ENCODE peak calls at places on chromosome 1, in seven cellular contexts. One of them, this sample, is unnamed.

GRCh38 chr1:109790735-109791494 is 27.2 kb upstream of the EPS8L3 start:
- ATAC-seq in activated T-cell treated with anti-CD3 and anti-CD28 coated beads, Interleukin-2, amount 50 U/mL, for 72 hours: peak
- ATAC-seq in right cardiac atrium: peak
- ATAC-seq in PC-3: no peak
- ATAC-seq in activated CD8-positive, alpha-beta T cell treated with anti-CD3 and anti-CD28 coated beads for 36 hours: peak
- ATAC-seq in WTC11: peak
- ATAC-seq in omental fat pad: no peak
- ATAC-seq in this sample: peak

GRCh38 chr1:204589409-204590038 is 73.3 kb downstream of the MDM4 start:
- ATAC-seq in PC-3: no peak
- ATAC-seq in omental fat pad: no peak
- ATAC-seq in activated CD8-positive, alpha-beta T cell treated with anti-CD3 and anti-CD28 coated beads for 36 hours: no peak
- ATAC-seq in activated T-cell treated with anti-CD3 and anti-CD28 coated beads, Interleukin-2, amount 50 U/mL, for 72 hours: no peak
- ATAC-seq in WTC11: no peak
- ATAC-seq in right cardiac atrium: no peak
- ATAC-seq in this sample: no peak

GRCh38 chr1:168921514-168922106 is 184.9 kb upstream of the ATP1B1 start:
- ATAC-seq in right cardiac atrium: no peak
- ATAC-seq in activated T-cell treated with anti-CD3 and anti-CD28 coated beads, Interleukin-2, amount 50 U/mL, for 72 hours: no peak
- ATAC-seq in PC-3: no peak
- ATAC-seq in activated CD8-positive, alpha-beta T cell treated with anti-CD3 and anti-CD28 coated beads for 36 hours: no peak
- ATAC-seq in omental fat pad: no peak
- ATAC-seq in WTC11: no peak
- ATAC-seq in this sample: no peak

GRCh38 chr1:160625725-160626498 is 20.9 kb downstream of the SLAMF1 start:
- ATAC-seq in activated T-cell treated with anti-CD3 and anti-CD28 coated beads, Interleukin-2, amount 50 U/mL, for 72 hours: peak
- ATAC-seq in PC-3: no peak
- ATAC-seq in right cardiac atrium: peak
- ATAC-seq in activated CD8-positive, alpha-beta T cell treated with anti-CD3 and anti-CD28 coated beads for 36 hours: peak
- ATAC-seq in omental fat pad: no peak
- ATAC-seq in WTC11: no peak
- ATAC-seq in this sample: no peak

GRCh38 chr1:183185941-183186490 is at the start of gene LAMC2:
- ATAC-seq in activated CD8-positive, alpha-beta T cell treated with anti-CD3 and anti-CD28 coated beads for 36 hours: peak
- ATAC-seq in PC-3: peak
- ATAC-seq in activated T-cell treated with anti-CD3 and anti-CD28 coated beads, Interleukin-2, amount 50 U/mL, for 72 hours: peak
- ATAC-seq in WTC11: peak
- ATAC-seq in right cardiac atrium: peak
- ATAC-seq in omental fat pad: peak
- ATAC-seq in this sample: peak

GRCh38 chr1:218377143-218377660 is 32.1 kb downstream of the TGFB2 start:
- ATAC-seq in right cardiac atrium: no peak
- ATAC-seq in omental fat pad: peak
- ATAC-seq in WTC11: no peak
- ATAC-seq in activated T-cell treated with anti-CD3 and anti-CD28 coated beads, Interleukin-2, amount 50 U/mL, for 72 hours: peak
- ATAC-seq in PC-3: peak
- ATAC-seq in activated CD8-positive, alpha-beta T cell treated with anti-CD3 and anti-CD28 coated beads for 36 hours: peak
- ATAC-seq in this sample: peak

GRCh38 chr1:44609412-44609767 is 64.9 kb downstream of the TMEM53 start:
- ATAC-seq in PC-3: no peak
- ATAC-seq in activated CD8-positive, alpha-beta T cell treated with anti-CD3 and anti-CD28 coated beads for 36 hours: no peak
- ATAC-seq in WTC11: peak
- ATAC-seq in right cardiac atrium: peak
- ATAC-seq in omental fat pad: peak
- ATAC-seq in activated T-cell treated with anti-CD3 and anti-CD28 coated beads, Interleukin-2, amount 50 U/mL, for 72 hours: no peak
- ATAC-seq in this sample: no peak

GRCh38 chr1:92804721-92805169 is 19.8 kb upstream of the EVI5 start:
- ATAC-seq in WTC11: peak
- ATAC-seq in omental fat pad: peak
- ATAC-seq in activated T-cell treated with anti-CD3 and anti-CD28 coated beads, Interleukin-2, amount 50 U/mL, for 72 hours: peak
- ATAC-seq in activated CD8-positive, alpha-beta T cell treated with anti-CD3 and anti-CD28 coated beads for 36 hours: peak
- ATAC-seq in right cardiac atrium: peak
- ATAC-seq in PC-3: peak
- ATAC-seq in this sample: peak

GRCh38 chr1:3533051-3534048 is 78.0 kb downstream of the MEGF6 start:
- ATAC-seq in WTC11: peak
- ATAC-seq in right cardiac atrium: no peak
- ATAC-seq in PC-3: no peak
- ATAC-seq in activated T-cell treated with anti-CD3 and anti-CD28 coated beads, Interleukin-2, amount 50 U/mL, for 72 hours: no peak
- ATAC-seq in activated CD8-positive, alpha-beta T cell treated with anti-CD3 and anti-CD28 coated beads for 36 hours: no peak
- ATAC-seq in omental fat pad: no peak
- ATAC-seq in this sample: peak

GRCh38 chr1:41673806-41674205 is 189.3 kb upstream of the EDN2 start:
- ATAC-seq in activated CD8-positive, alpha-beta T cell treated with anti-CD3 and anti-CD28 coated beads for 36 hours: peak
- ATAC-seq in activated T-cell treated with anti-CD3 and anti-CD28 coated beads, Interleukin-2, amount 50 U/mL, for 72 hours: peak
- ATAC-seq in PC-3: no peak
- ATAC-seq in WTC11: no peak
- ATAC-seq in right cardiac atrium: no peak
- ATAC-seq in omental fat pad: no peak
- ATAC-seq in this sample: no peak

GRCh38 chr1:57655161-57655560 is 231.3 kb upstream of the DAB1 start:
- ATAC-seq in right cardiac atrium: no peak
- ATAC-seq in omental fat pad: no peak
- ATAC-seq in activated CD8-positive, alpha-beta T cell treated with anti-CD3 and anti-CD28 coated beads for 36 hours: no peak
- ATAC-seq in activated T-cell treated with anti-CD3 and anti-CD28 coated beads, Interleukin-2, amount 50 U/mL, for 72 hours: no peak
- ATAC-seq in WTC11: no peak
- ATAC-seq in PC-3: no peak
- ATAC-seq in this sample: no peak

GRCh38 chr1:14945132-14946010 is 208.2 kb upstream of the TMEM51 start:
- ATAC-seq in PC-3: peak
- ATAC-seq in right cardiac atrium: peak
- ATAC-seq in omental fat pad: peak
- ATAC-seq in WTC11: peak
- ATAC-seq in activated T-cell treated with anti-CD3 and anti-CD28 coated beads, Interleukin-2, amount 50 U/mL, for 72 hours: no peak
- ATAC-seq in activated CD8-positive, alpha-beta T cell treated with anti-CD3 and anti-CD28 coated beads for 36 hours: no peak
- ATAC-seq in this sample: peak

GRCh38 chr1:52825868-52826267 is 16.7 kb upstream of the ZYG11A start:
- ATAC-seq in omental fat pad: no peak
- ATAC-seq in activated T-cell treated with anti-CD3 and anti-CD28 coated beads, Interleukin-2, amount 50 U/mL, for 72 hours: no peak
- ATAC-seq in activated CD8-positive, alpha-beta T cell treated with anti-CD3 and anti-CD28 coated beads for 36 hours: no peak
- ATAC-seq in PC-3: peak
- ATAC-seq in WTC11: no peak
- ATAC-seq in right cardiac atrium: no peak
- ATAC-seq in this sample: no peak

GRCh38 chr1:208069908-208070307 is 159.0 kb upstream of the CD34 start:
- ATAC-seq in activated T-cell treated with anti-CD3 and anti-CD28 coated beads, Interleukin-2, amount 50 U/mL, for 72 hours: no peak
- ATAC-seq in right cardiac atrium: no peak
- ATAC-seq in WTC11: no peak
- ATAC-seq in PC-3: no peak
- ATAC-seq in omental fat pad: no peak
- ATAC-seq in activated CD8-positive, alpha-beta T cell treated with anti-CD3 and anti-CD28 coated beads for 36 hours: no peak
- ATAC-seq in this sample: no peak

This sample was measured in esophagus mucosa.